ENCODE peak calls at places on chromosomes 13 and 19, in five cellular contexts. X is H1, T is A549, Q is HepG2, O is K562. V is an unnamed sample.

GRCh38 chr13:51223284-51224270 is 1.4 kb downstream of the FAM124A start:
- DNase-seq in Q (no peak), X (no peak), T (no peak), O (no peak), V (no peak)

GRCh38 chr19:17021793-17022590 is 4.6 kb downstream of the CPAMD8 start:
- DNase-seq in O (no peak), T (no peak), X (no peak), Q (peak; percentile 11), V (no peak)

GRCh38 chr13:114071991-114072390 is 60.4 kb downstream of the RASA3 start:
- DNase-seq in Q (no peak), O (no peak), X (no peak), T (no peak), V (no peak)

GRCh38 chr19:56139847-56140582 is 1.1 kb upstream of the ZNF444 start:
- DNase-seq in O (peak; percentile 75), T (no peak), X (no peak), Q (no peak), V (no peak)

GRCh38 chr13:92806215-92806614 is 420.4 kb upstream of the GPC6 start:
- DNase-seq in O (no peak), X (no peak), T (no peak), Q (no peak), V (no peak)

GRCh38 chr19:54069482-54069881 is 5.8 kb upstream of the VSTM1 start:
- DNase-seq in X (no peak), O (peak; percentile 21), Q (no peak), T (no peak), V (no peak)

GRCh38 chr13:46575321-46575721 is 22.4 kb downstream of the LRCH1 start:
- DNase-seq in O (no peak), Q (no peak), X (no peak), T (no peak), V (peak; percentile 58)

GRCh38 chr13:49858183-49858856 is 65.8 kb upstream of the KPNA3 start:
- DNase-seq in T (peak; percentile 93), O (no peak), Q (peak; percentile 95), X (no peak), V (no peak)

GRCh38 chr19:8194528-8195275 is 14.5 kb upstream of the CERS4 start:
- DNase-seq in Q (no peak), T (no peak), X (no peak), O (peak; percentile 16), V (no peak)

GRCh38 chr19:9793051-9793591 is 24.6 kb upstream of the ZNF846 start:
- DNase-seq in Q (no peak), X (no peak), T (peak; percentile 33), O (peak; percentile 61), V (no peak)

GRCh38 chr19:15893498-15893897 is 4.4 kb downstream of the CYP4F2 start:
- DNase-seq in Q (no peak), O (no peak), X (no peak), T (no peak), V (no peak)
- TF ChIP-seq RAD21 in Q (no peak), O (no peak), X (no peak), T (no peak), V (no peak)

DNA sequence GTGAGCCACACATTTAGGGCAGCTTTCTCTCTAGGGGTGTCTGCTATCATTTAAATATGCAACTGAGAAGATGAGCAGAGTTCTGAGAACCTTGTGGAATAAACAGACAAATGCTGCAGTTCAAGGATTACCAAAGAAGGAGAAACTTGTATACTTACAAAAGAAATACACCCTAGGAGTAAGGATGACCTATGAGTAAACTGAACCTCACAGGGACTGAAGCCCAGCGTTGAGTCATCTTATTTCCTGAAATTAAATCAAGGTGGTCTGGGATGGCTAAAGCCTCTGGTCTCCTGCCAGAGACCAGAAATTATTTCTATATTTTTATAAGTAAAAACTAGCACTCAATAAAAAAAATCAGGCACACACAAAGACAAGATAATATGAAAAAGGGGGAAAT is 40.1 kb downstream of the FAM216B start:
- DNase-seq in T (no peak), O (no peak), X (no peak), Q (no peak), V (no peak)
- TF ChIP-seq KDM1A in T (no peak), O (no peak), X (no peak), Q (no peak), V (no peak)

GRCh38 chr19:32558607-32559228 is 22.3 kb upstream of the PDCD5 start:
- DNase-seq in T (no peak), X (no peak), O (no peak), Q (no peak), V (no peak)
- TF ChIP-seq USF2 in T (no peak), X (no peak), O (no peak), Q (no peak), V (no peak)

DNA sequence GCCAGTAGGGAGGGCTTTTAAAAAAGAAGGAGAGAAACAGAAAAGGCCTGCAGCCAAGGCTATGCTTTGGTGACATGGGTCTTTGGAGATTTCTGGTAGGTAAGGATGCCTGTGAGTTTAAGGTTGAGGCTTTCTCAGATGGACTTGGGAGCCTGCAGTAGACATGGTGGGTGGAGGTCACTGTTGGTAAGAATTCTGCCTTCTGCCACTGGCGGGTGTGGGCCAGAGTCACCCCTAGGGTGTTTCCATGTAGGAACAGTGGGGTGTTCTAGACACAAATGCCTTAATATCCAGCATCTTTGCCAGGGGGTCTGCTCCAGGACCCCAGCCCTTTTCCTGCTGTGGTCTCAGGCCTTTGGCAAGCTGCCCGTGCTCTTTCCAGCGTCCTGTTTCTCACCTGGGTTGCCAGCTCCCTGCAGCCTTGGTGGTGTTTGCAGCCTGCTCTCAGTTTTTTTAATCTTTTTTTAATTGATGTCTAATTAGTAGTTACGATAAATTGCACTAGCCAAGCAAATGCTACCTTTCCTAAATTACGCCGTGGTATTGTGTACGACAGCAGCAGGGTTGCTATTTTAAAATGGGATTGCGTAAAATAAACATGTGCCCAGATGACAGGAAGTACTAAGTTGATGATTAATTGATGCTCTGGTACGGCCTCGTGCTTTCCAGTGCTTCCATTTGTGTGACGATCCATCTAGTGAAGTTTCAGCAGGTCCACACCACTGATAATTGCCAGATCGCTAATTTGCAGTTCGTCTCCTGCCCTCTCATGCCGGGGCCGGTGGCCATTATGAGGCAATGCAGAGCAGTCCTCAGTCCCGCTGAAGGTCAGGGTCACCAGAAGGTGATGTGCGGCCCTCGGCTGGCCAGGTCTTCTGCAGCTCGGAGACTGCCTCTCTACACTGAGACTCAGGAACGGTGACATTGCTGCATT is 35.3 kb upstream of the NPAS1 start:
- DNase-seq in X (no peak), O (no peak), Q (peak; percentile 90), T (peak; percentile 81), V (no peak)
- TF ChIP-seq RAD21 in X (no peak), O (no peak), Q (peak; percentile 34), T (no peak), V (no peak)

V was measured in GM12878.